ENCODE peak calls at places on chromosome 21, in nine cellular contexts. O is CD4-positive, CD25-positive, alpha-beta regulatory T cell; H is pancreas; D is Panc1; I is cardiac muscle cell; L is effector memory CD4-positive, alpha-beta T cell; J is astrocyte; G is breast epithelium; A is colonic mucosa. Z is an unnamed sample.
A peak's percentile ranks its signal among the peaks of the same experiment; 100 is the strongest.

GRCh38 chr21:41973861-41974751 is 20.3 kb upstream of the C2CD2 start:
- DNase-seq in O (peak; percentile 20), H (no peak), D (no peak), I (peak; percentile 19), L (no peak), J (no peak), G (peak; percentile 13), A (peak; percentile 26), Z (no peak)

GRCh38 chr21:30793581-30794314 is 19.3 kb downstream of the KRTAP8-1 start:
- DNase-seq in O (no peak), H (no peak), D (no peak), I (no peak), L (no peak), J (no peak), G (no peak), A (no peak), Z (no peak)

GRCh38 chr21:41195311-41195710 is 27.4 kb downstream of the BACE2 start:
- DNase-seq in O (no peak), H (no peak), D (no peak), I (no peak), L (no peak), J (no peak), G (no peak), A (no peak), Z (no peak)

GRCh38 chr21:41898998-41899397 is 19.9 kb upstream of the PRDM15 start:
- DNase-seq in O (no peak), H (no peak), D (no peak), I (no peak), L (no peak), J (no peak), G (no peak), A (no peak), Z (no peak)

GRCh38 chr21:43585924-43586411 is 73.3 kb downstream of the HSF2BP start:
- DNase-seq in O (peak; percentile 25), H (no peak), D (peak; percentile 88), I (peak; percentile 100), L (no peak), J (peak; percentile 100), G (peak; percentile 92), A (no peak), Z (peak; percentile 90)

GRCh38 chr21:32966120-32966519 is 59.6 kb upstream of the OLIG2 start:
- DNase-seq in O (no peak), H (no peak), D (no peak), I (no peak), L (no peak), J (no peak), G (no peak), A (no peak), Z (no peak)

GRCh38 chr21:33196956-33197374 is 32.8 kb upstream of the IFNAR2 start:
- DNase-seq in O (peak; percentile 52), H (no peak), D (peak; percentile 13), I (peak; percentile 75), L (no peak), J (peak; percentile 34), G (peak; percentile 30), A (peak; percentile 60), Z (no peak)

GRCh38 chr21:18461743-18462142 is 58.2 kb upstream of the TMPRSS15 start:
- DNase-seq in O (no peak), H (no peak), D (no peak), I (no peak), L (no peak), J (no peak), G (no peak), A (no peak), Z (no peak)

GRCh38 chr21:22762463-22762862 is 1764.3 kb downstream of the NCAM2 start:
- DNase-seq in O (no peak), H (no peak), D (no peak), I (no peak), L (no peak), J (no peak), G (no peak), A (no peak), Z (no peak)
- H3K9me3 ChIP-seq in O (peaks cover 18% of the 10 kb centered on the region), H (no peaks in the 10 kb centered on the region), D (no peaks in the 10 kb centered on the region), I (no peaks in the 10 kb centered on the region), L (no peaks in the 10 kb centered on the region), J (no peaks in the 10 kb centered on the region), G (peaks cover 6% of the 10 kb centered on the region), A (no peaks in the 10 kb centered on the region), Z (peaks cover 11% of the 10 kb centered on the region)

GRCh38 chr21:46636181-46636512 is 673 bp downstream of the PRMT2 start:
- DNase-seq in O (no peak), H (no peak), D (no peak), I (no peak), L (no peak), J (no peak), G (no peak), A (no peak), Z (no peak)
- H3K27ac ChIP-seq in O (peak overlapping the region; percentile 92), H (peak overlapping the region; percentile 98), D (peak overlapping the region; percentile 82), I (peak overlapping the region; percentile 97), L (peak overlapping the region; percentile 94), J (no peak overlapping the region), G (peak overlapping the region; percentile 97), A (peak overlapping the region; percentile 97), Z (no peak overlapping the region)

GRCh38 chr21:26572026-26572425 is 1.1 kb downstream of the CYYR1 start:
- DNase-seq in O (no peak), H (no peak), D (no peak), I (no peak), L (no peak), J (no peak), G (no peak), A (no peak), Z (no peak)
- H3K4me3 ChIP-seq in O (no peak overlapping the region), H (no peak overlapping the region), D (no peak overlapping the region), I (peak overlapping the region; percentile 71), L (no peak overlapping the region), J (peak overlapping the region; percentile 61), G (peak overlapping the region; percentile 71), A (no peak overlapping the region), Z (no peak overlapping the region)

DNA sequence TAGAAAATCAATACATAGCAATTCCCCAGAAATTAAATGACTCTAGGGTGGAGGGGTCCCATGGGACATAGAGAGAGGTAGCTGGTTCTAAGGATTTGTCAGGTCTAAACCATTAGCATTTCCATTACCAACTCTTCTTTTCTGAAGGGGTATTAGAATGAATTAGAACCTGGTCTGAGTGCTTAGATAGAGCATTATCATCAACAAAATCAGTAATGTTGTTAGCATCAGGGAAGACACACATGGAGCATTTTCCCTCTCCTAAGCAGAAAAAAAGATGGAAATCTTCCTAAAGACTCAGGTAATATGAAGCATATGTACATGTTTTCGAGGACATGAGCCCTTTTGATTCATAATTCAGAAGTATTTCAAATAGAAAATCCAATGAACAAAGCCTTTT is 984.4 kb upstream of the NCAM2 start:
- DNase-seq in O (no peak), H (no peak), D (no peak), I (no peak), L (no peak), J (no peak), G (no peak), A (no peak), Z (no peak)
- H3K9me3 ChIP-seq in O (no peaks in the 10 kb centered on the region), H (no peaks in the 10 kb centered on the region), D (no peaks in the 10 kb centered on the region), I (no peaks in the 10 kb centered on the region), L (no peaks in the 10 kb centered on the region), J (no peaks in the 10 kb centered on the region), G (no peaks in the 10 kb centered on the region), A (no peaks in the 10 kb centered on the region), Z (peaks cover 16% of the 10 kb centered on the region)

GRCh38 chr21:45555251-45555556 is 13.0 kb upstream of the SLC19A1 start:
- DNase-seq in O (no peak), H (no peak), D (no peak), I (no peak), L (no peak), J (no peak), G (no peak), A (no peak), Z (no peak)
- H3K27ac ChIP-seq in O (no peak overlapping the region), H (peak overlapping the region; percentile 95), D (no peak overlapping the region), I (peak overlapping the region; percentile 81), L (no peak overlapping the region), J (no peak overlapping the region), G (peak overlapping the region; percentile 98), A (peak overlapping the region; percentile 73), Z (no peak overlapping the region)

GRCh38 chr21:36566606-36567005 is 86.7 kb upstream of the CLDN14 start:
- DNase-seq in O (no peak), H (no peak), D (no peak), I (no peak), L (no peak), J (no peak), G (no peak), A (no peak), Z (no peak)
- H3K4me3 ChIP-seq in O (no peak overlapping the region), H (no peak overlapping the region), D (no peak overlapping the region), I (no peak overlapping the region), L (no peak overlapping the region), J (no peak overlapping the region), G (no peak overlapping the region), A (no peak overlapping the region), Z (no peak overlapping the region)